ENCODE peak calls at places on chromosomes 16 and 17, in four cellular contexts. D is glutamatergic neuron, Q is nephron progenitor cell, W is heart right ventricle. K is an unnamed sample.

GRCh38 chr16:11098601-11099377 is 154.4 kb downstream of the CLEC16A start:
- DNase-seq in Q (no peak), W (no peak), D (no peak), K (no peak)

GRCh38 chr17:32240745-32241144 is 24.9 kb upstream of the RHBDL3 start:
- DNase-seq in W (peak), Q (no peak), D (no peak), K (no peak)

GRCh38 chr17:7436556-7437368 is 1.5 kb downstream of the TMEM102 start:
- DNase-seq in W (peak), D (peak), Q (peak), K (peak)

GRCh38 chr17:15999974-16000827 is 577 bp downstream of the TTC19 start:
- DNase-seq in Q (peak), W (peak), D (peak), K (no peak)

GRCh38 chr17:80428363-80428762 is 13.4 kb downstream of the ENDOV start:
- DNase-seq in W (no peak), D (no peak), Q (no peak), K (peak)

GRCh38 chr16:25052530-25052929 is 37.4 kb upstream of the ARHGAP17 start:
- DNase-seq in W (peak), Q (no peak), D (no peak), K (no peak)

GRCh38 chr16:80889779-80890359 is 85.5 kb upstream of the CDYL2 start:
- DNase-seq in Q (no peak), D (no peak), W (no peak), K (no peak)

GRCh38 chr16:26673011-26673410 is 393.7 kb upstream of the C16orf82 start:
- DNase-seq in D (no peak), Q (no peak), W (no peak), K (no peak)

GRCh38 chr16:1863681-1864460 is 8.1 kb downstream of the MEIOB start:
- DNase-seq in W (no peak), D (no peak), Q (no peak), K (no peak)

GRCh38 chr16:47987136-47987535 is 168.7 kb downstream of the ABCC12 start:
- DNase-seq in Q (no peak), W (no peak), D (no peak), K (no peak)

DNA sequence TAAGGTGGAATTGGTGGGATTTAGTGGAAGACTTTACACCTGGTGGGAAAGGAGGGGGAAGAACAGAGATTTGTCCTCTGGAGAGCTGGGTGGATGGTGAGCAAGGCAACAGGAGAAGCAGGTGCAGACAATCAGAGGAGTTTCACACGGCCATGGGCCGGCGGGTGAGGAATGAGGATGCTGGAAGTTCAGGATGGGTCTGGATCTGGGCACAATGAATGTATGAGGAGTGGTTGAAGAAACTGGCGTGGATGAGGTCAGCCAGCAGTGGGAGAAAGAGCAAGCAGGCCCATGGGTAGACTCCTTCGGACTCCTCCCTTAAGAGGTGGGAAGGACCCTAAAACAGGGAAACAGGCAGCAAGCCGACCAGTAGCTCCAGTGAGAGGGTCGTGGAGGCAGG is 10.1 kb upstream of the MNT start:
- DNase-seq in W (no peak), D (no peak), Q (no peak), K (no peak)
- TF ChIP-seq CTCF in W (no peak), D (no peak), Q (no peak), K (no peak)

DNA sequence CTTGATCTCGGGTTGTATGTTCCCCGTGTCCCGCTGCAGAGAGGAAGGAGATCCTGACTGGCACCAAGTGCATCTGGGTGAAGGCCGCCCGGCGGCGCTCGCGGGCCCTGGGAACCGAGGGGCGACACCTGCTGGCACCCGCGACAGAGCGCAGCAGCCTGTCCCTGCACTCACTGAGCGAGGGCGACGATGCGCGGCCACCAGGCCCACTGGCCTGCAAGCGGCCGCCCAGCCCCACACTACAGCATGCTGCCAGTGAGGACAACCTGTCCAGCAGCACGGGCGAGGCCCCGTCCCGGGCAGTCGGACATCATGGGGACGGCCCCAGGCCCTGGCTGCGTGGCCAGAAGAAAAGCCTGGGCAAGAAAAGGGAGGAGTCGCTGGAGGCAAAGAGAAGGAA is 7.5 kb downstream of the BTBD17 start:
- DNase-seq in W (peak), Q (peak), D (peak), K (peak)
- TF ChIP-seq CTCF in W (peak), Q (peak), D (peak), K (peak)

GRCh38 chr16:79543219-79543618 is 57.3 kb downstream of the MAF start:
- DNase-seq in W (no peak), Q (no peak), D (no peak), K (no peak)
- TF ChIP-seq CTCF in W (peak), Q (no peak), D (no peak), K (no peak)

DNA sequence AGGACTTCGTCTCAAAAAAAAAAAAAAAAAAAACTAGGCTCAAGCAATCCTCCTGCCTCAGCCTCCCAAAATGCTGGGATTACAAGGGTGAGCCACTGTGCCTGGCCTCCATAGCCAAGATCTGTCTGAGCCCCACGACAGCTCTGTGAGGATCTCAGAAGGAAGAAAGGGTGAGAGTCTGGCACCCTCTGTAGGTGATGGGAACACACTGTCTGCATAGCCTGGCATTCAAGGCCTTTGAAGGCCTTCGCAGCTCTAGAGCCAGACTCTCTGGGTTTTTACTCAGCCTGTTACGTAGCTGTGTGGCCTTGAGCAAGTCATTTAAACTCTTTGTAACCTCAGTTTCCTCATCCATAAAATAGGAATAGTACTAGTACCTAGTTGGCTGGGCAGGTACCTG is 6.3 kb upstream of the XPO6 start:
- DNase-seq in D (no peak), Q (no peak), W (no peak), K (no peak)
- TF ChIP-seq CTCF in D (no peak), Q (no peak), W (no peak), K (peak)

DNA sequence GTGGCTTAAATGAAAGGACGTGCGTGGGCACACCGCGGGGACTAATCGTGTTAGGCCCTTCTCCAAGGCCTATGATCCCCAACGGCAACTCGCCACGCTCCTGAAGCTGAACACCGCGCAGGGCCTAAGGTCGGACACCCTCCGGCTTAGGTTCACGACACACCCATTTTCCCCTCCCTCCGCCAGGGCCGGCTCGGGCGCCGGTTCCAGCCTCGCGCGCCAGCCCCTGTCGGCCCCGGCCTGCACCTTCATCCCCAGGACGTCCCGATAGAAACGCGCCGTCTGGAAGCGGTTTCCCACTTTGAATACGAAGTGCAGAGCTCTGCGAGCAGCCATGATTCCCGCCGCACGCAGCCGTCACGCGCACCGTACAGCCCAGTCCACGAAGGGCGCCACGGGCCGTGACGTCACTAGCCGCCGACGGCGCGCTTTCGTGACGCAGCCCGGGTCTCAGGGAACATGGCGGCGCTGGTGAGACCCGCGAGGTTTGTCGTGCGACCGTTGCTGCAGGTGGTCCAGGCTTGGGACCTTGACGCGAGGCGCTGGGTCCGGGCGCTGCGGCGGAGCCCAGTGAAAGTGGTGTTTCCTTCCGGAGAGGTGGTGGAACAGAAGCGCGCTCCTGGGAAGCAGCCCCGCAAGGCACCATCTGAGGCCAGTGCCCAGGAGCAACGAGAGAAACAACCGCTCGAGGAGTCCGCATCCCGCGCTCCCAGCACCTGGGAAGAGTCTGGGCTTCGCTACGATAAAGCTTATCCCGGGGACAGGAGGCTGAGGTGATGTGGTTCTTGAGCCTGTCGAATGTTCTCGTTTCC is at the start of the genes GLOD4 and MRM3:
- DNase-seq in D (peak), W (peak), Q (peak), K (peak)
- TF ChIP-seq CTCF in D (peak), W (no peak), Q (peak), K (no peak)